ENCODE peak calls at places on chromosome 7, in five cellular contexts. One of them, this sample, is unnamed.

GRCh38 chr7:43196379-43196778 is 83.9 kb downstream of the HECW1 start:
- DNase-seq in heart left ventricle: no peak
- DNase-seq in tibial nerve: no peak
- DNase-seq in uterus: no peak
- DNase-seq in gastrocnemius medialis: no peak
- DNase-seq in this sample: no peak

GRCh38 chr7:149819961-149820340 is 18.2 kb upstream of the ZNF862 start:
- DNase-seq in heart left ventricle: peak; percentile 15
- DNase-seq in tibial nerve: no peak
- DNase-seq in uterus: no peak
- DNase-seq in gastrocnemius medialis: no peak
- DNase-seq in this sample: no peak

GRCh38 chr7:26633557-26633956 is 230.8 kb downstream of the SKAP2 start:
- DNase-seq in heart left ventricle: no peak
- DNase-seq in tibial nerve: no peak
- DNase-seq in uterus: no peak
- DNase-seq in gastrocnemius medialis: no peak
- DNase-seq in this sample: no peak

GRCh38 chr7:1022801-1023465 is 21.4 kb upstream of the GPR146 start:
- DNase-seq in heart left ventricle: no peak
- DNase-seq in tibial nerve: no peak
- DNase-seq in uterus: no peak
- DNase-seq in gastrocnemius medialis: no peak
- DNase-seq in this sample: no peak

GRCh38 chr7:77352688-77353406 is 63.3 kb downstream of the GSAP start:
- DNase-seq in heart left ventricle: no peak
- DNase-seq in tibial nerve: no peak
- DNase-seq in uterus: no peak
- DNase-seq in gastrocnemius medialis: no peak
- DNase-seq in this sample: no peak

GRCh38 chr7:5441840-5442513 is 18.3 kb upstream of the TNRC18 start:
- DNase-seq in heart left ventricle: no peak
- DNase-seq in tibial nerve: no peak
- DNase-seq in uterus: no peak
- DNase-seq in gastrocnemius medialis: no peak
- DNase-seq in this sample: no peak

GRCh38 chr7:155764432-155764798 is 47.8 kb downstream of the SHH start:
- DNase-seq in heart left ventricle: no peak
- DNase-seq in tibial nerve: no peak
- DNase-seq in uterus: no peak
- DNase-seq in gastrocnemius medialis: no peak
- DNase-seq in this sample: no peak

GRCh38 chr7:132933076-132933466 is 148.8 kb downstream of the CHCHD3 start:
- DNase-seq in heart left ventricle: no peak
- DNase-seq in tibial nerve: no peak
- DNase-seq in uterus: no peak
- DNase-seq in gastrocnemius medialis: no peak
- DNase-seq in this sample: no peak

GRCh38 chr7:24882989-24883631 is 96.9 kb downstream of the OSBPL3 start:
- DNase-seq in heart left ventricle: peak; percentile 65
- DNase-seq in tibial nerve: peak; percentile 73
- DNase-seq in uterus: peak; percentile 32
- DNase-seq in gastrocnemius medialis: peak; percentile 76
- DNase-seq in this sample: no peak

GRCh38 chr7:77855371-77856083 is 57.0 kb downstream of the PHTF2 start:
- DNase-seq in heart left ventricle: peak; percentile 83
- DNase-seq in tibial nerve: no peak
- DNase-seq in uterus: no peak
- DNase-seq in gastrocnemius medialis: peak; percentile 87
- DNase-seq in this sample: no peak

GRCh38 chr7:74480861-74481417 is 27.2 kb downstream of the GTF2IRD1 start:
- DNase-seq in heart left ventricle: peak; percentile 56
- DNase-seq in tibial nerve: peak; percentile 57
- DNase-seq in uterus: peak; percentile 57
- DNase-seq in gastrocnemius medialis: no peak
- DNase-seq in this sample: peak; percentile 70

GRCh38 chr7:19024261-19024660 is 93.2 kb downstream of the TWIST1 start:
- DNase-seq in heart left ventricle: no peak
- DNase-seq in tibial nerve: no peak
- DNase-seq in uterus: no peak
- DNase-seq in gastrocnemius medialis: no peak
- DNase-seq in this sample: no peak

GRCh38 chr7:27842851-27843250 is 102.9 kb downstream of the TAX1BP1 start:
- DNase-seq in heart left ventricle: no peak
- DNase-seq in tibial nerve: no peak
- DNase-seq in uterus: no peak
- DNase-seq in gastrocnemius medialis: no peak
- DNase-seq in this sample: no peak

GRCh38 chr7:116403265-116403664 is 96.3 kb upstream of the CAV2 start:
- DNase-seq in heart left ventricle: no peak
- DNase-seq in tibial nerve: no peak
- DNase-seq in uterus: no peak
- DNase-seq in gastrocnemius medialis: no peak
- DNase-seq in this sample: no peak

GRCh38 chr7:128075536-128076095 is 44.4 kb upstream of the LRRC4 start:
- DNase-seq in heart left ventricle: no peak
- DNase-seq in tibial nerve: no peak
- DNase-seq in uterus: no peak
- DNase-seq in gastrocnemius medialis: no peak
- DNase-seq in this sample: no peak

GRCh38 chr7:27316311-27316710 is 73.7 kb downstream of the EVX1 start:
- DNase-seq in heart left ventricle: no peak
- DNase-seq in tibial nerve: no peak
- DNase-seq in uterus: no peak
- DNase-seq in gastrocnemius medialis: no peak
- DNase-seq in this sample: no peak

GRCh38 chr7:81484266-81484665 is 285.6 kb downstream of the HGF start:
- DNase-seq in heart left ventricle: peak; percentile 63
- DNase-seq in tibial nerve: peak; percentile 44
- DNase-seq in uterus: peak; percentile 38
- DNase-seq in gastrocnemius medialis: peak; percentile 4
- DNase-seq in this sample: no peak

GRCh38 chr7:3961857-3962503 is 660.9 kb downstream of the SDK1 start:
- DNase-seq in heart left ventricle: no peak
- DNase-seq in tibial nerve: no peak
- DNase-seq in uterus: no peak
- DNase-seq in gastrocnemius medialis: no peak
- DNase-seq in this sample: no peak

GRCh38 chr7:31735991-31736982 is 49.3 kb downstream of the PPP1R17 start:
- DNase-seq in heart left ventricle: peak; percentile 30
- DNase-seq in tibial nerve: peak; percentile 52
- DNase-seq in uterus: peak; percentile 41
- DNase-seq in gastrocnemius medialis: no peak
- DNase-seq in this sample: peak; percentile 56

GRCh38 chr7:1844336-1844955 is 174.4 kb downstream of the ELFN1 start:
- DNase-seq in heart left ventricle: peak; percentile 18
- DNase-seq in tibial nerve: no peak
- DNase-seq in uterus: no peak
- DNase-seq in gastrocnemius medialis: no peak
- DNase-seq in this sample: peak; percentile 48

GRCh38 chr7:835491-836401 is 3.5 kb downstream of the SUN1 start:
- DNase-seq in heart left ventricle: no peak
- DNase-seq in tibial nerve: no peak
- DNase-seq in uterus: no peak
- DNase-seq in gastrocnemius medialis: no peak
- DNase-seq in this sample: no peak

GRCh38 chr7:131000389-131000788 is 266.4 kb upstream of the KLF14 start:
- DNase-seq in heart left ventricle: no peak
- DNase-seq in tibial nerve: no peak
- DNase-seq in uterus: no peak
- DNase-seq in gastrocnemius medialis: no peak
- DNase-seq in this sample: no peak

GRCh38 chr7:131002600-131002999 is 268.6 kb upstream of the KLF14 start:
- DNase-seq in heart left ventricle: no peak
- DNase-seq in tibial nerve: no peak
- DNase-seq in uterus: no peak
- DNase-seq in gastrocnemius medialis: no peak
- DNase-seq in this sample: no peak

GRCh38 chr7:130998993-130999602 is 265.1 kb upstream of the KLF14 start:
- DNase-seq in heart left ventricle: no peak
- DNase-seq in tibial nerve: no peak
- DNase-seq in uterus: no peak
- DNase-seq in gastrocnemius medialis: no peak
- DNase-seq in this sample: no peak

GRCh38 chr7:131000873-131001272 is 266.9 kb upstream of the KLF14 start:
- DNase-seq in heart left ventricle: no peak
- DNase-seq in tibial nerve: no peak
- DNase-seq in uterus: no peak
- DNase-seq in gastrocnemius medialis: no peak
- DNase-seq in this sample: no peak

DNA sequence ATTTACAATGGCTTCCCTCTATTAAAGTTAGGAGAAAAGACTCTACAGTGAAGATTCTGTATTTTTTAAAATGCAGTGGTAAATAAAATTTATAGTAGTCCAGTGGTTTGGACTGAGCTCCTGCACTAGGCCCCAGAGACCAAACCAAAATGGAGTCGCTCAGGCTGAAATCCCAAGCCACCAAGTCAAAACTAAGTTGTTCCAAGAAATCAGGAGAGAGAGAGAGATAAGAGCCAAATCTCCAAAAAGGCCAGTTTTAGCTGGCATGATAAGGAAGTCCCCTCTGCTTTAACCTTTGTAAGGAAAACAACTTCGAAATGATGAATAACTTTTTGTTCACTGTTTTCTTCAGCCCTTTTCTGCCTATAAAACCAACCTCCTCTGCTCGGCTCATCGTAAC is 265.9 kb upstream of the KLF14 start:
- DNase-seq in heart left ventricle: no peak
- DNase-seq in tibial nerve: no peak
- DNase-seq in uterus: no peak
- DNase-seq in gastrocnemius medialis: no peak
- DNase-seq in this sample: no peak
- H3K4me1 ChIP-seq in heart left ventricle: peaks cover 57% of the 10 kb centered on the region
- H3K4me1 ChIP-seq in tibial nerve: peaks cover 48% of the 10 kb centered on the region
- H3K4me1 ChIP-seq in uterus: peaks cover 27% of the 10 kb centered on the region
- H3K4me1 ChIP-seq in gastrocnemius medialis: peaks cover 75% of the 10 kb centered on the region
- H3K4me1 ChIP-seq in this sample: peaks cover 51% of the 10 kb centered on the region

GRCh38 chr7:71846160-71846559 is 566.0 kb downstream of the CALN1 start:
- DNase-seq in heart left ventricle: no peak
- DNase-seq in tibial nerve: no peak
- DNase-seq in uterus: no peak
- DNase-seq in gastrocnemius medialis: no peak
- DNase-seq in this sample: no peak
- TF ChIP-seq CTCF in heart left ventricle: no peak
- TF ChIP-seq CTCF in tibial nerve: no peak
- TF ChIP-seq CTCF in uterus: no peak
- TF ChIP-seq CTCF in gastrocnemius medialis: no peak
- TF ChIP-seq CTCF in this sample: no peak

GRCh38 chr7:20237464-20238267 is 20.5 kb upstream of the MACC1 start:
- DNase-seq in heart left ventricle: no peak
- DNase-seq in tibial nerve: no peak
- DNase-seq in uterus: no peak
- DNase-seq in gastrocnemius medialis: no peak
- DNase-seq in this sample: no peak
- TF ChIP-seq POLR2A in heart left ventricle: no peak
- TF ChIP-seq POLR2A in tibial nerve: no peak
- TF ChIP-seq POLR2A in uterus: no peak
- TF ChIP-seq POLR2A in gastrocnemius medialis: no peak
- TF ChIP-seq POLR2A in this sample: no peak

GRCh38 chr7:112080441-112080840 is 125.8 kb downstream of the DOCK4 start:
- DNase-seq in heart left ventricle: no peak
- DNase-seq in tibial nerve: peak; percentile 35
- DNase-seq in uterus: no peak
- DNase-seq in gastrocnemius medialis: peak; percentile 9
- DNase-seq in this sample: no peak
- H3K4me1 ChIP-seq in heart left ventricle: peaks cover 16% of the 10 kb centered on the region
- H3K4me1 ChIP-seq in tibial nerve: peaks cover 14% of the 10 kb centered on the region
- H3K4me1 ChIP-seq in uterus: no peaks in the 10 kb centered on the region
- H3K4me1 ChIP-seq in gastrocnemius medialis: no peaks in the 10 kb centered on the region
- H3K4me1 ChIP-seq in this sample: no peaks in the 10 kb centered on the region

GRCh38 chr7:99943641-99944507 is 14.5 kb upstream of the GJC3 start:
- DNase-seq in heart left ventricle: no peak
- DNase-seq in tibial nerve: no peak
- DNase-seq in uterus: no peak
- DNase-seq in gastrocnemius medialis: no peak
- DNase-seq in this sample: no peak

GRCh38 chr7:99949645-99950228 is 20.3 kb upstream of the GJC3 start:
- DNase-seq in heart left ventricle: no peak
- DNase-seq in tibial nerve: no peak
- DNase-seq in uterus: no peak
- DNase-seq in gastrocnemius medialis: no peak
- DNase-seq in this sample: no peak

GRCh38 chr7:99947608-99948007 is 18.2 kb upstream of the GJC3 start:
- DNase-seq in heart left ventricle: no peak
- DNase-seq in tibial nerve: no peak
- DNase-seq in uterus: no peak
- DNase-seq in gastrocnemius medialis: no peak
- DNase-seq in this sample: no peak

GRCh38 chr7:99944508-99945070 is 15.2 kb upstream of the GJC3 start:
- DNase-seq in heart left ventricle: no peak
- DNase-seq in tibial nerve: no peak
- DNase-seq in uterus: no peak
- DNase-seq in gastrocnemius medialis: no peak
- DNase-seq in this sample: no peak
- TF ChIP-seq CTCF in heart left ventricle: no peak
- TF ChIP-seq CTCF in tibial nerve: no peak
- TF ChIP-seq CTCF in uterus: no peak
- TF ChIP-seq CTCF in gastrocnemius medialis: no peak
- TF ChIP-seq CTCF in this sample: no peak

GRCh38 chr7:157358753-157359096 is 21.9 kb downstream of the DNAJB6 start:
- DNase-seq in heart left ventricle: no peak
- DNase-seq in tibial nerve: no peak
- DNase-seq in uterus: no peak
- DNase-seq in gastrocnemius medialis: no peak
- DNase-seq in this sample: no peak

GRCh38 chr7:157360483-157361025 is 23.8 kb downstream of the DNAJB6 start:
- DNase-seq in heart left ventricle: no peak
- DNase-seq in tibial nerve: no peak
- DNase-seq in uterus: no peak
- DNase-seq in gastrocnemius medialis: peak; percentile 55
- DNase-seq in this sample: no peak

GRCh38 chr7:157359581-157359980 is 22.8 kb downstream of the DNAJB6 start:
- DNase-seq in heart left ventricle: no peak
- DNase-seq in tibial nerve: no peak
- DNase-seq in uterus: no peak
- DNase-seq in gastrocnemius medialis: no peak
- DNase-seq in this sample: no peak

GRCh38 chr7:157362729-157363128 is 25.9 kb downstream of the DNAJB6 start:
- DNase-seq in heart left ventricle: no peak
- DNase-seq in tibial nerve: no peak
- DNase-seq in uterus: no peak
- DNase-seq in gastrocnemius medialis: no peak
- DNase-seq in this sample: no peak

GRCh38 chr7:157361537-157361936 is 24.7 kb downstream of the DNAJB6 start:
- DNase-seq in heart left ventricle: no peak
- DNase-seq in tibial nerve: no peak
- DNase-seq in uterus: no peak
- DNase-seq in gastrocnemius medialis: no peak
- DNase-seq in this sample: no peak
- TF ChIP-seq POLR2A in heart left ventricle: no peak
- TF ChIP-seq POLR2A in tibial nerve: no peak
- TF ChIP-seq POLR2A in uterus: no peak
- TF ChIP-seq POLR2A in gastrocnemius medialis: no peak
- TF ChIP-seq POLR2A in this sample: no peak

This sample was measured in breast epithelium.